ENCODE peak calls at places on chromosomes 11 and 22, in seven cellular contexts. One of them, this sample, is unnamed.

GRCh38 chr11:10038916-10039315 is 255.1 kb downstream of the SBF2 start:
- DNase-seq in mesenchymal stem cell: peak; percentile 13
- DNase-seq in HCT116: no peak
- DNase-seq in PC-3: no peak
- DNase-seq in MM.1S: no peak
- DNase-seq in GM23338: no peak
- DNase-seq in SK-N-SH: no peak
- DNase-seq in this sample: no peak

GRCh38 chr11:64233913-64234839 is at the start of gene VEGFB:
- DNase-seq in SK-N-SH: peak; percentile 92
- DNase-seq in MM.1S: peak; percentile 63
- DNase-seq in mesenchymal stem cell: peak; percentile 58
- DNase-seq in GM23338: peak; percentile 71
- DNase-seq in PC-3: peak; percentile 69
- DNase-seq in HCT116: no peak
- DNase-seq in this sample: peak; percentile 74

GRCh38 chr11:122154227-122154626 is 38.2 kb upstream of the BLID start:
- DNase-seq in mesenchymal stem cell: no peak
- DNase-seq in PC-3: no peak
- DNase-seq in MM.1S: no peak
- DNase-seq in GM23338: peak; percentile 27
- DNase-seq in HCT116: no peak
- DNase-seq in SK-N-SH: no peak
- DNase-seq in this sample: no peak

GRCh38 chr11:76654980-76655379 is 15.6 kb downstream of the LRRC32 start:
- DNase-seq in HCT116: no peak
- DNase-seq in MM.1S: no peak
- DNase-seq in SK-N-SH: no peak
- DNase-seq in mesenchymal stem cell: no peak
- DNase-seq in PC-3: no peak
- DNase-seq in GM23338: no peak
- DNase-seq in this sample: no peak

GRCh38 chr11:120173771-120174170 is 35.9 kb upstream of the TRIM29 start:
- DNase-seq in SK-N-SH: no peak
- DNase-seq in mesenchymal stem cell: no peak
- DNase-seq in GM23338: no peak
- DNase-seq in PC-3: no peak
- DNase-seq in HCT116: no peak
- DNase-seq in MM.1S: no peak
- DNase-seq in this sample: no peak

GRCh38 chr11:127247261-127247660 is 246.7 kb upstream of the KIRREL3 start:
- DNase-seq in PC-3: no peak
- DNase-seq in GM23338: peak; percentile 21
- DNase-seq in HCT116: no peak
- DNase-seq in MM.1S: no peak
- DNase-seq in SK-N-SH: no peak
- DNase-seq in mesenchymal stem cell: no peak
- DNase-seq in this sample: no peak

GRCh38 chr22:29044657-29045176 is 16.9 kb downstream of the C22orf31 start:
- DNase-seq in GM23338: no peak
- DNase-seq in mesenchymal stem cell: peak; percentile 97
- DNase-seq in SK-N-SH: no peak
- DNase-seq in PC-3: no peak
- DNase-seq in MM.1S: no peak
- DNase-seq in HCT116: no peak
- DNase-seq in this sample: no peak

GRCh38 chr11:14972581-14973490 is 685 bp upstream of the CALCA start:
- DNase-seq in MM.1S: no peak
- DNase-seq in mesenchymal stem cell: no peak
- DNase-seq in GM23338: peak; percentile 47
- DNase-seq in PC-3: no peak
- DNase-seq in HCT116: no peak
- DNase-seq in SK-N-SH: peak; percentile 37
- DNase-seq in this sample: no peak

GRCh38 chr11:96456111-96456510 is 66.3 kb downstream of the JRKL start:
- DNase-seq in mesenchymal stem cell: no peak
- DNase-seq in PC-3: no peak
- DNase-seq in SK-N-SH: no peak
- DNase-seq in HCT116: no peak
- DNase-seq in GM23338: peak; percentile 62
- DNase-seq in MM.1S: no peak
- DNase-seq in this sample: no peak

GRCh38 chr11:133835258-133836075 is 9.8 kb downstream of the SPATA19 start:
- DNase-seq in HCT116: peak; percentile 47
- DNase-seq in GM23338: peak; percentile 86
- DNase-seq in PC-3: peak; percentile 65
- DNase-seq in mesenchymal stem cell: peak; percentile 8
- DNase-seq in SK-N-SH: peak; percentile 79
- DNase-seq in MM.1S: no peak
- DNase-seq in this sample: peak; percentile 69

GRCh38 chr11:92227954-92228935 is 3.6 kb downstream of the FAT3 start:
- DNase-seq in mesenchymal stem cell: no peak
- DNase-seq in SK-N-SH: peak; percentile 21
- DNase-seq in GM23338: no peak
- DNase-seq in MM.1S: no peak
- DNase-seq in PC-3: no peak
- DNase-seq in HCT116: no peak
- DNase-seq in this sample: no peak

GRCh38 chr11:16989554-16989953 is 24.7 kb downstream of the PLEKHA7 start:
- DNase-seq in mesenchymal stem cell: no peak
- DNase-seq in SK-N-SH: no peak
- DNase-seq in PC-3: no peak
- DNase-seq in MM.1S: no peak
- DNase-seq in HCT116: no peak
- DNase-seq in GM23338: no peak
- DNase-seq in this sample: no peak

GRCh38 chr11:95359323-95359656 is 128.3 kb upstream of the SESN3 start:
- DNase-seq in PC-3: no peak
- DNase-seq in GM23338: no peak
- DNase-seq in SK-N-SH: no peak
- DNase-seq in MM.1S: no peak
- DNase-seq in HCT116: no peak
- DNase-seq in mesenchymal stem cell: no peak
- DNase-seq in this sample: no peak
- H3K4me2 ChIP-seq in PC-3: no peak overlapping the region
- H3K4me2 ChIP-seq in GM23338: peak overlapping the region; percentile 44
- H3K4me2 ChIP-seq in SK-N-SH: no peak overlapping the region
- H3K4me2 ChIP-seq in MM.1S: no peak overlapping the region
- H3K4me2 ChIP-seq in HCT116: no peak overlapping the region
- H3K4me2 ChIP-seq in mesenchymal stem cell: no peak overlapping the region
- H3K4me2 ChIP-seq in this sample: no peak overlapping the region

GRCh38 chr11:108906826-108907225 is 242.0 kb downstream of the DDX10 start:
- DNase-seq in PC-3: peak; percentile 62
- DNase-seq in GM23338: no peak
- DNase-seq in HCT116: no peak
- DNase-seq in mesenchymal stem cell: no peak
- DNase-seq in SK-N-SH: no peak
- DNase-seq in MM.1S: no peak
- DNase-seq in this sample: no peak
- H3K27ac ChIP-seq in PC-3: peak overlapping the region; percentile 76
- H3K27ac ChIP-seq in GM23338: no peak overlapping the region
- H3K27ac ChIP-seq in HCT116: peak overlapping the region; percentile 88
- H3K27ac ChIP-seq in mesenchymal stem cell: peak overlapping the region; percentile 87
- H3K27ac ChIP-seq in SK-N-SH: peak overlapping the region; percentile 65
- H3K27ac ChIP-seq in MM.1S: no peak overlapping the region
- H3K27ac ChIP-seq in this sample: no peak overlapping the region

GRCh38 chr22:36391648-36392047 is 3.9 kb upstream of the MYH9 start:
- DNase-seq in GM23338: no peak
- DNase-seq in SK-N-SH: no peak
- DNase-seq in PC-3: no peak
- DNase-seq in MM.1S: no peak
- DNase-seq in HCT116: no peak
- DNase-seq in mesenchymal stem cell: no peak
- DNase-seq in this sample: no peak
- H3K4me2 ChIP-seq in GM23338: no peak overlapping the region
- H3K4me2 ChIP-seq in SK-N-SH: no peak overlapping the region
- H3K4me2 ChIP-seq in PC-3: no peak overlapping the region
- H3K4me2 ChIP-seq in MM.1S: no peak overlapping the region
- H3K4me2 ChIP-seq in HCT116: no peak overlapping the region
- H3K4me2 ChIP-seq in mesenchymal stem cell: no peak overlapping the region
- H3K4me2 ChIP-seq in this sample: no peak overlapping the region

DNA sequence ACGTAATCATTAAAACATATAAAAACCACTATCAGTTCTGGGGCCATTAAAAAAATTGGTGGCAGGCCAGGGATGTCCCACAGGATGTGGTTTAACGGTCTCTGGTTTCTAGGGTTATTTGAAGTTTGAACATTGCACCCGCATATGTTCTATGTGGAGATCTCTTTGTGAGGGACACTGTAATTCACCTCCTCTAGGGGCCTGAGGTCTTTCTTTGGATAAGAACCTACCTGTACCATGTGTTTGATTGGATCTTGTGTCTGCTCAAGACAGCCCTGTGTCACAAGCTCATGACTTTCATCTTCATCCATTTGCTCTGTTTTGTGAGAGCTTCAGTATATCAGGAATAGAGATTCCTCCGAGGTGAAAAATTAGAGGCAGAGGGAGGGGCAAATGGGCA is 73.3 kb downstream of the GGTLC2 start:
- DNase-seq in HCT116: no peak
- DNase-seq in mesenchymal stem cell: no peak
- DNase-seq in SK-N-SH: no peak
- DNase-seq in MM.1S: no peak
- DNase-seq in GM23338: no peak
- DNase-seq in PC-3: no peak
- DNase-seq in this sample: no peak
- H3K27ac ChIP-seq in HCT116: no peak overlapping the region
- H3K27ac ChIP-seq in mesenchymal stem cell: no peak overlapping the region
- H3K27ac ChIP-seq in SK-N-SH: no peak overlapping the region
- H3K27ac ChIP-seq in MM.1S: no peak overlapping the region
- H3K27ac ChIP-seq in GM23338: no peak overlapping the region
- H3K27ac ChIP-seq in PC-3: no peak overlapping the region
- H3K27ac ChIP-seq in this sample: no peak overlapping the region

GRCh38 chr11:118834428-118835028 is 43.6 kb upstream of the DDX6 start:
- DNase-seq in mesenchymal stem cell: peak; percentile 48
- DNase-seq in SK-N-SH: no peak
- DNase-seq in HCT116: no peak
- DNase-seq in GM23338: no peak
- DNase-seq in PC-3: no peak
- DNase-seq in MM.1S: peak; percentile 48
- DNase-seq in this sample: no peak
- H3K4me2 ChIP-seq in mesenchymal stem cell: no peak overlapping the region
- H3K4me2 ChIP-seq in SK-N-SH: no peak overlapping the region
- H3K4me2 ChIP-seq in HCT116: no peak overlapping the region
- H3K4me2 ChIP-seq in GM23338: no peak overlapping the region
- H3K4me2 ChIP-seq in PC-3: no peak overlapping the region
- H3K4me2 ChIP-seq in MM.1S: peak overlapping the region; percentile 30
- H3K4me2 ChIP-seq in this sample: peak overlapping the region; percentile 10

This sample was measured in DND-41.